ENCODE peak calls at places on chromosomes 12 and 14, in seven cellular contexts. C, B, V, N, P, R and H are unnamed samples.

GRCh38 chr12:56688846-56689113 is 696 bp upstream of the PTGES3 start:
- DNase-seq in C (peak; percentile 67), B (no peak), V (no peak), N (peak; percentile 43), P (no peak), R (no peak), H (no peak)

GRCh38 chr12:619346-619745 is 43.9 kb downstream of the NINJ2 start:
- DNase-seq in C (no peak), B (no peak), V (no peak), N (no peak), P (no peak), R (no peak), H (no peak)

GRCh38 chr14:95481391-95482022 is 34.9 kb downstream of the SYNE3 start:
- DNase-seq in C (no peak), B (no peak), V (no peak), N (no peak), P (no peak), R (no peak), H (no peak)

GRCh38 chr12:48489012-48489411 is 6.7 kb downstream of the C12orf54 start:
- DNase-seq in C (peak; percentile 53), B (no peak), V (no peak), N (no peak), P (no peak), R (no peak), H (no peak)

GRCh38 chr14:61188936-61189808 is 92.0 kb downstream of the TMEM30B start:
- DNase-seq in C (peak; percentile 78), B (peak; percentile 79), V (peak; percentile 62), N (peak; percentile 79), P (no peak), R (no peak), H (peak; percentile 86)

GRCh38 chr14:47270715-47271114 is 404.7 kb downstream of the MDGA2 start:
- DNase-seq in C (no peak), B (no peak), V (no peak), N (no peak), P (no peak), R (no peak), H (no peak)

GRCh38 chr12:106747973-106748436 is 26.5 kb upstream of the RIC8B start:
- DNase-seq in C (peak; percentile 25), B (no peak), V (no peak), N (no peak), P (no peak), R (no peak), H (no peak)

GRCh38 chr14:35504260-35504659 is 29.7 kb upstream of the INSM2 start:
- DNase-seq in C (no peak), B (no peak), V (no peak), N (no peak), P (no peak), R (no peak), H (no peak)

GRCh38 chr14:54312166-54312801 is 84.5 kb upstream of the CDKN3 start:
- DNase-seq in C (no peak), B (no peak), V (peak; percentile 98), N (peak; percentile 34), P (no peak), R (no peak), H (peak; percentile 66)

GRCh38 chr12:130765186-130765659 is 49.1 kb upstream of the RIMBP2 start:
- DNase-seq in C (no peak), B (no peak), V (peak; percentile 47), N (no peak), P (no peak), R (no peak), H (no peak)

GRCh38 chr14:94317259-94317658 is 5.9 kb downstream of the SERPINA6 start:
- DNase-seq in C (no peak), B (no peak), V (peak; percentile 48), N (no peak), P (no peak), R (no peak), H (no peak)

GRCh38 chr14:51454351-51454750 is 197.4 kb upstream of the FRMD6 start:
- DNase-seq in C (no peak), B (no peak), V (no peak), N (no peak), P (no peak), R (peak; percentile 54), H (no peak)

GRCh38 chr12:109130297-109130696 is 13.9 kb downstream of the ACACB start:
- DNase-seq in C (no peak), B (no peak), V (no peak), N (no peak), P (no peak), R (no peak), H (no peak)

GRCh38 chr12:25495336-25496097 is 57.6 kb downstream of the LMNTD1 start:
- DNase-seq in C (no peak), B (no peak), V (peak; percentile 87), N (no peak), P (no peak), R (no peak), H (no peak)